ENCODE peak calls at places on chromosomes 13 and 19, in ten cellular contexts. One of them, this sample, is unnamed.
A peak's percentile ranks its signal among the peaks of the same experiment; 100 is the strongest.

GRCh38 chr13:111961793-111962192 is 105.2 kb upstream of the SOX1 start:
- DNase-seq in thoracic aorta: no peak
- DNase-seq in gastrocnemius medialis: no peak
- DNase-seq in K562: no peak
- DNase-seq in AG04450: no peak
- DNase-seq in transverse colon: no peak
- DNase-seq in neural progenitor cell: no peak
- DNase-seq in left ventricle myocardium inferior: no peak
- DNase-seq in adrenal gland: no peak
- DNase-seq in PC-3: no peak
- DNase-seq in this sample: no peak

GRCh38 chr19:32227561-32228165 is 117.7 kb upstream of the ZNF507 start:
- DNase-seq in thoracic aorta: no peak
- DNase-seq in gastrocnemius medialis: no peak
- DNase-seq in K562: no peak
- DNase-seq in AG04450: no peak
- DNase-seq in transverse colon: no peak
- DNase-seq in neural progenitor cell: no peak
- DNase-seq in left ventricle myocardium inferior: no peak
- DNase-seq in adrenal gland: no peak
- DNase-seq in PC-3: no peak
- DNase-seq in this sample: no peak

GRCh38 chr13:89455741-89456140 is 1784.6 kb downstream of the SLITRK5 start:
- DNase-seq in thoracic aorta: no peak
- DNase-seq in gastrocnemius medialis: no peak
- DNase-seq in K562: no peak
- DNase-seq in AG04450: no peak
- DNase-seq in transverse colon: no peak
- DNase-seq in neural progenitor cell: no peak
- DNase-seq in left ventricle myocardium inferior: no peak
- DNase-seq in adrenal gland: no peak
- DNase-seq in PC-3: peak; percentile 60
- DNase-seq in this sample: no peak

GRCh38 chr19:17797397-17798201 is 2.7 kb downstream of the B3GNT3 start:
- DNase-seq in thoracic aorta: no peak
- DNase-seq in gastrocnemius medialis: no peak
- DNase-seq in K562: no peak
- DNase-seq in AG04450: no peak
- DNase-seq in transverse colon: peak; percentile 89
- DNase-seq in neural progenitor cell: peak; percentile 1
- DNase-seq in left ventricle myocardium inferior: no peak
- DNase-seq in adrenal gland: no peak
- DNase-seq in PC-3: peak; percentile 98
- DNase-seq in this sample: no peak

GRCh38 chr13:97822377-97822776 is 131.1 kb upstream of the IPO5 start:
- DNase-seq in thoracic aorta: no peak
- DNase-seq in gastrocnemius medialis: no peak
- DNase-seq in K562: no peak
- DNase-seq in AG04450: no peak
- DNase-seq in transverse colon: no peak
- DNase-seq in neural progenitor cell: no peak
- DNase-seq in left ventricle myocardium inferior: no peak
- DNase-seq in adrenal gland: no peak
- DNase-seq in PC-3: no peak
- DNase-seq in this sample: no peak

GRCh38 chr19:35592226-35592625 is 6.3 kb downstream of the PMIS2 start:
- DNase-seq in thoracic aorta: no peak
- DNase-seq in gastrocnemius medialis: no peak
- DNase-seq in K562: peak; percentile 45
- DNase-seq in AG04450: peak; percentile 3
- DNase-seq in transverse colon: no peak
- DNase-seq in neural progenitor cell: peak; percentile 76
- DNase-seq in left ventricle myocardium inferior: no peak
- DNase-seq in adrenal gland: no peak
- DNase-seq in PC-3: peak; percentile 52
- DNase-seq in this sample: no peak

GRCh38 chr13:28035146-28035782 is 46.8 kb upstream of the URAD start:
- DNase-seq in thoracic aorta: no peak
- DNase-seq in gastrocnemius medialis: no peak
- DNase-seq in K562: no peak
- DNase-seq in AG04450: no peak
- DNase-seq in transverse colon: peak; percentile 22
- DNase-seq in neural progenitor cell: no peak
- DNase-seq in left ventricle myocardium inferior: no peak
- DNase-seq in adrenal gland: no peak
- DNase-seq in PC-3: peak; percentile 48
- DNase-seq in this sample: no peak

GRCh38 chr19:54952591-54953344 is 5.4 kb upstream of the NLRP7 start:
- DNase-seq in thoracic aorta: no peak
- DNase-seq in gastrocnemius medialis: no peak
- DNase-seq in K562: no peak
- DNase-seq in AG04450: no peak
- DNase-seq in transverse colon: no peak
- DNase-seq in neural progenitor cell: peak; percentile 58
- DNase-seq in left ventricle myocardium inferior: no peak
- DNase-seq in adrenal gland: no peak
- DNase-seq in PC-3: peak; percentile 49
- DNase-seq in this sample: no peak

GRCh38 chr13:57128909-57129308 is 11.8 kb upstream of the PRR20A start:
- DNase-seq in thoracic aorta: no peak
- DNase-seq in gastrocnemius medialis: no peak
- DNase-seq in K562: no peak
- DNase-seq in AG04450: no peak
- DNase-seq in transverse colon: no peak
- DNase-seq in neural progenitor cell: peak; percentile 17
- DNase-seq in left ventricle myocardium inferior: no peak
- DNase-seq in adrenal gland: no peak
- DNase-seq in PC-3: peak; percentile 13
- DNase-seq in this sample: no peak

GRCh38 chr13:113001251-113002140 is 32.5 kb downstream of the MCF2L start:
- DNase-seq in thoracic aorta: no peak
- DNase-seq in gastrocnemius medialis: no peak
- DNase-seq in K562: no peak
- DNase-seq in AG04450: no peak
- DNase-seq in transverse colon: peak; percentile 41
- DNase-seq in neural progenitor cell: peak; percentile 84
- DNase-seq in left ventricle myocardium inferior: no peak
- DNase-seq in adrenal gland: peak; percentile 93
- DNase-seq in PC-3: peak; percentile 26
- DNase-seq in this sample: no peak

GRCh38 chr19:12748489-12748888 is 3.1 kb upstream of the BEST2 start:
- DNase-seq in thoracic aorta: no peak
- DNase-seq in gastrocnemius medialis: no peak
- DNase-seq in K562: no peak
- DNase-seq in AG04450: no peak
- DNase-seq in transverse colon: no peak
- DNase-seq in neural progenitor cell: peak; percentile 47
- DNase-seq in left ventricle myocardium inferior: no peak
- DNase-seq in adrenal gland: no peak
- DNase-seq in PC-3: no peak
- DNase-seq in this sample: no peak

GRCh38 chr19:1470864-1471513 is 8.0 kb downstream of the C19orf25 start:
- DNase-seq in thoracic aorta: no peak
- DNase-seq in gastrocnemius medialis: no peak
- DNase-seq in K562: no peak
- DNase-seq in AG04450: no peak
- DNase-seq in transverse colon: no peak
- DNase-seq in neural progenitor cell: peak; percentile 92
- DNase-seq in left ventricle myocardium inferior: no peak
- DNase-seq in adrenal gland: no peak
- DNase-seq in PC-3: peak; percentile 54
- DNase-seq in this sample: peak; percentile 64

GRCh38 chr19:1472227-1473055 is 6.6 kb downstream of the C19orf25 start:
- DNase-seq in thoracic aorta: no peak
- DNase-seq in gastrocnemius medialis: no peak
- DNase-seq in K562: no peak
- DNase-seq in AG04450: no peak
- DNase-seq in transverse colon: no peak
- DNase-seq in neural progenitor cell: no peak
- DNase-seq in left ventricle myocardium inferior: no peak
- DNase-seq in adrenal gland: no peak
- DNase-seq in PC-3: no peak
- DNase-seq in this sample: no peak

GRCh38 chr19:1473056-1473400 is 6.0 kb downstream of the C19orf25 start:
- DNase-seq in thoracic aorta: no peak
- DNase-seq in gastrocnemius medialis: no peak
- DNase-seq in K562: no peak
- DNase-seq in AG04450: no peak
- DNase-seq in transverse colon: no peak
- DNase-seq in neural progenitor cell: no peak
- DNase-seq in left ventricle myocardium inferior: no peak
- DNase-seq in adrenal gland: no peak
- DNase-seq in PC-3: no peak
- DNase-seq in this sample: no peak

GRCh38 chr19:1469936-1470863 is 8.8 kb downstream of the C19orf25 start:
- DNase-seq in thoracic aorta: no peak
- DNase-seq in gastrocnemius medialis: no peak
- DNase-seq in K562: peak; percentile 75
- DNase-seq in AG04450: no peak
- DNase-seq in transverse colon: peak; percentile 67
- DNase-seq in neural progenitor cell: peak; percentile 92
- DNase-seq in left ventricle myocardium inferior: peak; percentile 51
- DNase-seq in adrenal gland: peak; percentile 76
- DNase-seq in PC-3: peak; percentile 61
- DNase-seq in this sample: peak; percentile 53

GRCh38 chr19:1471514-1472107 is 7.4 kb downstream of the C19orf25 start:
- DNase-seq in thoracic aorta: no peak
- DNase-seq in gastrocnemius medialis: no peak
- DNase-seq in K562: no peak
- DNase-seq in AG04450: no peak
- DNase-seq in transverse colon: no peak
- DNase-seq in neural progenitor cell: peak; percentile 49
- DNase-seq in left ventricle myocardium inferior: no peak
- DNase-seq in adrenal gland: no peak
- DNase-seq in PC-3: peak; percentile 31
- DNase-seq in this sample: no peak
- H3K4me3 ChIP-seq in thoracic aorta: no peak overlapping the region
- H3K4me3 ChIP-seq in gastrocnemius medialis: no peak overlapping the region
- H3K4me3 ChIP-seq in K562: no peak overlapping the region
- H3K4me3 ChIP-seq in AG04450: no peak overlapping the region
- H3K4me3 ChIP-seq in transverse colon: no peak overlapping the region
- H3K4me3 ChIP-seq in neural progenitor cell: peak overlapping the region; percentile 45
- H3K4me3 ChIP-seq in left ventricle myocardium inferior: peak overlapping the region; percentile 75
- H3K4me3 ChIP-seq in adrenal gland: no peak overlapping the region
- H3K4me3 ChIP-seq in PC-3: peak overlapping the region; percentile 72
- H3K4me3 ChIP-seq in this sample: no peak overlapping the region

DNA sequence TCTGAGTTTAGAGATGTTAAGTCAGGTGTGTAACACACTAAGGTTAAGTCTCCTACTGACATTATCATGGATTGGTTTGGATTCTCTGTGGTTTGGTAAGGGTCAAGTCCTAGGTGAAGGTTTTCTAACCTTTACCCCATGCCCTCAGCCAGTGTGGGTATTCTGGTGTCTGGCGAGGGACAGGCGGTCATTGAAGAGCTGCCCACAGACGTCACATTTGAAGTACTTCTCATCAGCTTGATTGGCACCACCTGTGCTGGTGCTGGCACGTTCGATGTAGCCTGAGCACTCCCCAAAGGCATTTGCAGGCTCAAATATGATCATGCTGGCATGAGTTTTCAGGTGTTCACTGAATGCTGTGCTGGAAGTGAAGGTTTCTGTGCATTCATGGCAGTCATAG is 27.0 kb downstream of the PEG3 start:
- DNase-seq in thoracic aorta: no peak
- DNase-seq in gastrocnemius medialis: no peak
- DNase-seq in K562: no peak
- DNase-seq in AG04450: no peak
- DNase-seq in transverse colon: no peak
- DNase-seq in neural progenitor cell: no peak
- DNase-seq in left ventricle myocardium inferior: no peak
- DNase-seq in adrenal gland: no peak
- DNase-seq in PC-3: no peak
- DNase-seq in this sample: no peak
- H3K9me3 ChIP-seq in thoracic aorta: no peaks in the 10 kb centered on the region
- H3K9me3 ChIP-seq in gastrocnemius medialis: no peaks in the 10 kb centered on the region
- H3K9me3 ChIP-seq in K562: peaks cover under 1% of the 10 kb centered on the region
- H3K9me3 ChIP-seq in AG04450: peaks cover 33% of the 10 kb centered on the region
- H3K9me3 ChIP-seq in transverse colon: peaks cover 4% of the 10 kb centered on the region
- H3K9me3 ChIP-seq in neural progenitor cell: peaks cover 37% of the 10 kb centered on the region
- H3K9me3 ChIP-seq in left ventricle myocardium inferior: no peaks in the 10 kb centered on the region
- H3K9me3 ChIP-seq in adrenal gland: no peaks in the 10 kb centered on the region
- H3K9me3 ChIP-seq in PC-3: peaks cover 48% of the 10 kb centered on the region
- H3K9me3 ChIP-seq in this sample: no peaks in the 10 kb centered on the region

GRCh38 chr19:58388175-58388526 is 1.1 kb downstream of the RPS5 start:
- DNase-seq in thoracic aorta: no peak
- DNase-seq in gastrocnemius medialis: no peak
- DNase-seq in K562: no peak
- DNase-seq in AG04450: no peak
- DNase-seq in transverse colon: no peak
- DNase-seq in neural progenitor cell: no peak
- DNase-seq in left ventricle myocardium inferior: no peak
- DNase-seq in adrenal gland: no peak
- DNase-seq in PC-3: no peak
- DNase-seq in this sample: no peak
- H3K4me3 ChIP-seq in thoracic aorta: peak overlapping the region; percentile 78
- H3K4me3 ChIP-seq in gastrocnemius medialis: peak overlapping the region; percentile 77
- H3K4me3 ChIP-seq in K562: peak overlapping the region; percentile 92
- H3K4me3 ChIP-seq in AG04450: peak overlapping the region; percentile 97
- H3K4me3 ChIP-seq in transverse colon: no peak overlapping the region
- H3K4me3 ChIP-seq in neural progenitor cell: peak overlapping the region; percentile 77
- H3K4me3 ChIP-seq in left ventricle myocardium inferior: peak overlapping the region; percentile 71
- H3K4me3 ChIP-seq in adrenal gland: no peak overlapping the region
- H3K4me3 ChIP-seq in PC-3: peak overlapping the region; percentile 96
- H3K4me3 ChIP-seq in this sample: peak overlapping the region; percentile 99

DNA sequence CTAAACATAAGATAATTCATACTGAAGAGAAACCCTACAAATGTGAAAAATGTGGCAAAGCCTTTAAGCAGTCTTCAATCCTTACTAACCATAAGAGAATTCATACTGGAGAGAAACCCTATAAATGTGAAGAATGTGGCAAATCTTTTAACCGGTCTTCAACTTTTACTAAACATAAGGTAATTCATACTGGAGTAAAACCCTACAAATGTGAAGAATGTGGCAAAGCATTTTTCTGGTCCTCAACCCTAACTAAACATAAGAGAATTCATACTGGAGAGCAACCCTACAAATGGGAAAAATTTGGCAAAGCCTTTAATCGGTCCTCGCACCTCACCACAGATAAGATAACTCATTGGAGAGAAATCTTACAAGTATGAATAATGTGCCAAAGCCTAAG is 40.6 kb downstream of the ZNF254 start:
- DNase-seq in thoracic aorta: no peak
- DNase-seq in gastrocnemius medialis: no peak
- DNase-seq in K562: no peak
- DNase-seq in AG04450: no peak
- DNase-seq in transverse colon: no peak
- DNase-seq in neural progenitor cell: no peak
- DNase-seq in left ventricle myocardium inferior: no peak
- DNase-seq in adrenal gland: no peak
- DNase-seq in PC-3: no peak
- DNase-seq in this sample: no peak
- H3K9me3 ChIP-seq in thoracic aorta: peaks cover 93% of the 10 kb centered on the region
- H3K9me3 ChIP-seq in gastrocnemius medialis: peaks cover 62% of the 10 kb centered on the region
- H3K9me3 ChIP-seq in K562: peaks cover 16% of the 10 kb centered on the region
- H3K9me3 ChIP-seq in AG04450: peaks cover 16% of the 10 kb centered on the region
- H3K9me3 ChIP-seq in transverse colon: peaks cover 99% of the 10 kb centered on the region
- H3K9me3 ChIP-seq in neural progenitor cell: peaks cover 70% of the 10 kb centered on the region
- H3K9me3 ChIP-seq in left ventricle myocardium inferior: peaks cover 100% of the 10 kb centered on the region
- H3K9me3 ChIP-seq in adrenal gland: peaks cover 9% of the 10 kb centered on the region
- H3K9me3 ChIP-seq in PC-3: peaks cover 70% of the 10 kb centered on the region
- H3K9me3 ChIP-seq in this sample: peaks cover 2% of the 10 kb centered on the region

This sample was measured in right cardiac atrium.